ENCODE peak calls at places on chromosomes 5 and 9, in six cellular contexts. C, Y, V, W, F and L are unnamed samples.

GRCh38 chr5:61132559-61132958 is 29.7 kb downstream of the SMIM15 start:
- DNase-seq in C (no peak), Y (no peak), V (no peak), W (peak), F (peak), L (peak)

GRCh38 chr9:37182718-37183117 is 62.3 kb downstream of the ZCCHC7 start:
- DNase-seq in C (no peak), Y (no peak), V (no peak), W (no peak), F (no peak), L (no peak)

GRCh38 chr9:69171049-69171448 is 3.0 kb upstream of the TJP2 start:
- DNase-seq in C (no peak), Y (no peak), V (no peak), W (peak), F (no peak), L (no peak)

GRCh38 chr9:130054820-130055219 is 1.1 kb downstream of the GPR107 start:
- DNase-seq in C (no peak), Y (no peak), V (no peak), W (no peak), F (no peak), L (no peak)

GRCh38 chr9:93635186-93636107 is 59.1 kb downstream of the PHF2 start:
- DNase-seq in C (no peak), Y (no peak), V (no peak), W (no peak), F (no peak), L (no peak)

GRCh38 chr9:127523312-127523851 is 72.1 kb downstream of the LRSAM1 start:
- DNase-seq in C (no peak), Y (no peak), V (no peak), W (peak), F (peak), L (peak)

GRCh38 chr5:107455111-107455544 is 215.6 kb downstream of the EFNA5 start:
- DNase-seq in C (peak), Y (no peak), V (no peak), W (peak), F (peak), L (peak)

GRCh38 chr5:93519737-93520136 is 61.3 kb downstream of the NR2F1-AS1 start:
- DNase-seq in C (no peak), Y (no peak), V (no peak), W (peak), F (no peak), L (no peak)

GRCh38 chr5:81310402-81311063 is 9.1 kb downstream of the ZCCHC9 start:
- DNase-seq in C (no peak), Y (no peak), V (no peak), W (no peak), F (no peak), L (no peak)

GRCh38 chr9:79969866-79970265 is 398.1 kb downstream of the TLE4 start:
- DNase-seq in C (no peak), Y (no peak), V (no peak), W (no peak), F (no peak), L (no peak)

GRCh38 chr9:89379508-89380115 is 61.3 kb downstream of the SECISBP2 start:
- DNase-seq in C (no peak), Y (no peak), V (no peak), W (no peak), F (no peak), L (no peak)

GRCh38 chr5:181259283-181259682 is 1.7 kb downstream of the TRIM52 start:
- DNase-seq in C (no peak), Y (no peak), V (peak), W (no peak), F (no peak), L (no peak)

GRCh38 chr5:163489055-163489744 is 16.2 kb upstream of the MAT2B start:
- DNase-seq in C (no peak), Y (no peak), V (peak), W (peak), F (peak), L (peak)

GRCh38 chr9:93091056-93091452 is 5.0 kb upstream of the CARD19 start:
- DNase-seq in C (no peak), Y (no peak), V (peak), W (no peak), F (no peak), L (no peak)

GRCh38 chr9:137433916-137434431 is 7.2 kb downstream of the ENTPD8 start:
- DNase-seq in C (no peak), Y (no peak), V (no peak), W (no peak), F (no peak), L (no peak)

GRCh38 chr9:88043647-88044046 is 69.3 kb upstream of the CDK20 start:
- DNase-seq in C (no peak), Y (no peak), V (peak), W (no peak), F (no peak), L (no peak)

GRCh38 chr5:108315829-108316228 is 66.1 kb downstream of the FBXL17 start:
- DNase-seq in C (no peak), Y (no peak), V (no peak), W (peak), F (no peak), L (no peak)

GRCh38 chr5:168681556-168682183 is 102.5 kb upstream of the PANK3 start:
- DNase-seq in C (no peak), Y (no peak), V (peak), W (peak), F (no peak), L (peak)

GRCh38 chr5:17679597-17680187 is 45.4 kb downstream of the TAF11L14 start:
- DNase-seq in C (no peak), Y (no peak), V (no peak), W (no peak), F (no peak), L (no peak)

GRCh38 chr9:112331676-112331955 is 1.8 kb downstream of the PTBP3 start:
- DNase-seq in C (no peak), Y (no peak), V (no peak), W (no peak), F (no peak), L (peak)

GRCh38 chr5:168976311-168976893 is 324.5 kb downstream of the SLIT3 start:
- DNase-seq in C (no peak), Y (no peak), V (no peak), W (no peak), F (no peak), L (no peak)

GRCh38 chr5:57133574-57133973 is 40.3 kb upstream of the GPBP1 start:
- DNase-seq in C (no peak), Y (no peak), V (no peak), W (no peak), F (no peak), L (no peak)

GRCh38 chr5:73818357-73818756 is 192.4 kb downstream of the ARHGEF28 start:
- DNase-seq in C (no peak), Y (no peak), V (no peak), W (peak), F (no peak), L (no peak)

GRCh38 chr5:34847552-34847951 is 8.6 kb downstream of the TTC23L start:
- DNase-seq in C (no peak), Y (no peak), V (no peak), W (no peak), F (no peak), L (no peak)

GRCh38 chr5:179974281-179974945 is 66.7 kb upstream of the TBC1D9B start:
- DNase-seq in C (no peak), Y (no peak), V (no peak), W (no peak), F (no peak), L (no peak)

GRCh38 chr5:124403281-124403680 is 343.2 kb downstream of the ZNF608 start:
- DNase-seq in C (no peak), Y (no peak), V (no peak), W (no peak), F (no peak), L (no peak)

GRCh38 chr5:66967826-66968262 is 228.8 kb downstream of the CD180 start:
- DNase-seq in C (no peak), Y (no peak), V (no peak), W (peak), F (no peak), L (peak)

DNA sequence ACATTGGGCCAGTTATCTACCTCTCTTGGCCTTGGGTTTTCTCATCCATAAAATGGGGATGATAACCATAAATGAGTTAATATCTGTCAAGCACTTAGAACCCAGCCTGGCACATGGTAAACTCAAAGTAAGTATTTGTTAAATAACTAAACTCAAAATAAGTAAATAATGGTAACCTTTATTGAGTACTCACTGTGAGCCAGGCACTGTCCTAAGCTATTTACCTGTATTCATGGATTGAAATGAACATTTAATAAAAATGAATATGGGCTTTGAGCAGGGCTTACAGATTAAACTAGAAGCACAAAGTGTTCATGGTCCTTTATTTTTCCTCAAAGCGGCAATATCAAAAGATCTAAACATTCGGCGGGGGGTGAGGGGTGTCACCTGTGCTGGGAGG is 16.7 kb downstream of the CORO2A start:
- DNase-seq in C (no peak), Y (no peak), V (no peak), W (no peak), F (no peak), L (no peak)
- H3K4ac ChIP-seq in C (no peak), Y (no peak), V (no peak), W (no peak), F (no peak), L (no peak)

GRCh38 chr9:14321517-14322125 is 7.7 kb upstream of the NFIB start:
- DNase-seq in C (no peak), Y (no peak), V (no peak), W (no peak), F (no peak), L (no peak)

GRCh38 chr9:14317667-14318255 is 3.8 kb upstream of the NFIB start:
- DNase-seq in C (no peak), Y (no peak), V (no peak), W (no peak), F (no peak), L (no peak)

GRCh38 chr9:14320272-14321245 is 6.6 kb upstream of the NFIB start:
- DNase-seq in C (no peak), Y (no peak), V (no peak), W (peak), F (no peak), L (peak)

GRCh38 chr9:14316574-14317304 is 2.8 kb upstream of the NFIB start:
- DNase-seq in C (no peak), Y (no peak), V (no peak), W (no peak), F (peak), L (no peak)

DNA sequence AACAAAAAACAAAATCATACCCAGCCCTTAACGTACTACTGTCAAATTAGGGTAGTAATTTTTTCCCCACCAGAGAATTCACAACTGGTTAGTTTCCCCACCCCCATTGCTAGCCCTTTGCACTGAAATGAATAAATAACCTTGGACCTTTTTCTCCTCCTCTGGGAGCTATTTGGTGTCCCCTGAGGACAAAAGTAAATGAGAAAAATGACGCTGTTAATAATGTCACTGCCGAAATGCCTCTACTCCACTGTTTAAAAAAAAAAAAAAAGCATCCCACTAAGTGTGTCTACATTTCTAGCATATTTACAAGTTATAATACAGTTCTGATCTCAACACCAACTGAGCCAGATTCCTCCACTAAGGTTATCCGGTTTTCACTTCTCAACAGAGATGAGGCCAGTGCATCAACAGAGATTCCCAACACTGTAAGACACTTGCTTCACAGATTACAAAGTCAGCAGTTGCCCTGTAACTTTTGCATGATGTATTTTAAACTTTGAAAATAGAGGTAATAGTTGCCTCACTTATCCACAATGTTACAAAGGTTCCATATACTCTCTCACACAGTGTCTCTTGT is 5.1 kb upstream of the NFIB start:
- DNase-seq in C (no peak), Y (no peak), V (no peak), W (no peak), F (no peak), L (no peak)
- H2BK120ac ChIP-seq in C (no peak), Y (peak), V (no peak), W (no peak), F (no peak), L (no peak)

DNA sequence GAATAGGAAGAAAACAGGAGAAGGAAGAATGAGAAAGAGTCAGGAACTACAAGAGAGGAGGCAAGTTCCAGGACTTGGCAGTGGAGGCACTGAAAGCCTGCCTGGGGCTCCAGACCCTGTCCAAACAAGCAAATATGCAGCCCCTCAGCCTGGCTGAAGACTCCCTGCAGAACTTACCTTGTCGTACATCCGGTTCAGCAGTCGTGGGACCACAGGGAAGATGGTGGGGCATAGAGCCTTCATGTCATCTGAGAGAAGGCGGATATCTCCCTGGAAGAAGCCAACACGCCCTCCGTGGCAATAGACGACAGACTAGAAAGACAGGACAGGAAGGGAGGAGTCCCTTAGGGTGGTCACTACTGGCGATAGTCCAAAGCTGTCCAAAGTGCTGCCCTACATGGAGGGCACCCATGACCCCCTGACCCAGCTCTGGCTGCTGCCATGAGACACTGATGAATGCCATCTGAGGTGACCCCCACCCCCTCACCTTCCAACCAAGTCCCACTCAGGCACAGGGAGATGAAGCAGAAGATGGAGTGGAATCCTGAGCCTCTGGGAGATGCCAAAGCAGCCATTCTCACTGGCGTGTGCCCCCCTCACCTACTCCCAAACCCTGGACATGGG is 27.7 kb upstream of the MEIKIN start:
- DNase-seq in C (no peak), Y (no peak), V (no peak), W (no peak), F (no peak), L (no peak)
- H3K4ac ChIP-seq in C (no peak), Y (no peak), V (no peak), W (no peak), F (no peak), L (no peak)

DNA sequence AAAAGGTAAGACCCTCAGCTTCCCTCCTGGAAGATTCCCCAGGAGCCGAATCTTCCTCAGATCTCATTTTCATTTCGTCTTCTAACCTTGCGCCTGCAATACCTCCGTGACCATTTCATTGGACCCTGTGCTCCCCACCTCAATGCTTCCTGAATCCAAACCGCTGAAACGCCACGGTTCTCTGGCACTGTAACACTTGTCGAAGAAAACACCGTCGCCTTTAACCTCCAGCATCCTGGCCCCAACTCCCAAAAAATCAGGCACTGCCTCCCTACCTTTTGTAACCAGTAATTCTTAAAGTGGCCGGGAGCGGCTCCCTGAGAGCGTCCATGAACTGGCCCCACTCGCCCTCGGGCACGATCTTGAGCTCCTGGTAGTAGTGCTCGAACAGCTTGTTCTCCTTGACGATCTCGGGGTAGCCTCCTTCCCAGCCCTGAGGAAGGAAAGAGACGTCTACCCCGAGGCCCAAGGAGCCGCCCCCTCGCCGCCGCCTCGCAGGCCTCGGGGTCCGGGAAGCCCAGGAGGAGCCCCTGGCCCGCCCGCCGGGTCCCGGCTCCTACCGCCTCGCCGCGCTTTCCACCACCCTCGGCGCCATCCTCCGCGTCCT is 417 bp downstream of the NSUN2 start:
- DNase-seq in C (no peak), Y (no peak), V (no peak), W (no peak), F (peak), L (peak)
- H2BK120ac ChIP-seq in C (peak), Y (no peak), V (no peak), W (no peak), F (no peak), L (peak)

GRCh38 chr9:72145733-72146132 is 3.5 kb upstream of the GDA start:
- DNase-seq in C (no peak), Y (no peak), V (no peak), W (no peak), F (no peak), L (no peak)
- H3K4ac ChIP-seq in C (no peak), Y (no peak), V (no peak), W (no peak), F (no peak), L (no peak)